ENCODE peak calls at places on chromosomes 2 and 18, in seven cellular contexts. Q, Y, E, J, Z, R and M are unnamed samples.

GRCh38 chr2:185695711-185696110 is 42.9 kb upstream of the FSIP2 start:
- DNase-seq in Q (no peak), Y (no peak), E (no peak), J (no peak), Z (no peak), R (no peak), M (no peak)

GRCh38 chr2:99507964-99508818 is 18.4 kb upstream of the REV1 start:
- DNase-seq in Q (no peak), Y (no peak), E (no peak), J (no peak), Z (no peak), R (no peak), M (no peak)

GRCh38 chr2:128284841-128285240 is 33.8 kb downstream of the HS6ST1 start:
- DNase-seq in Q (no peak), Y (no peak), E (no peak), J (no peak), Z (no peak), R (no peak), M (no peak)

GRCh38 chr2:71001592-71002570 is 7.2 kb upstream of the TEX261 start:
- DNase-seq in Q (peak), Y (no peak), E (peak), J (no peak), Z (no peak), R (no peak), M (no peak)

GRCh38 chr2:29196792-29197788 is 81.9 kb downstream of the CLIP4 start:
- DNase-seq in Q (peak), Y (peak), E (peak), J (peak), Z (peak), R (peak), M (no peak)

GRCh38 chr2:132923787-132924186 is 253.8 kb upstream of the LYPD1 start:
- DNase-seq in Q (no peak), Y (no peak), E (no peak), J (no peak), Z (no peak), R (no peak), M (no peak)

GRCh38 chr2:119730598-119731278 is 29.0 kb upstream of the PTPN4 start:
- DNase-seq in Q (peak), Y (no peak), E (no peak), J (no peak), Z (no peak), R (no peak), M (no peak)

GRCh38 chr18:34322365-34323289 is 97.9 kb upstream of the NOL4 start:
- DNase-seq in Q (peak), Y (peak), E (no peak), J (no peak), Z (no peak), R (peak), M (no peak)

GRCh38 chr2:72581560-72582181 is 244.2 kb downstream of the EXOC6B start:
- DNase-seq in Q (no peak), Y (peak), E (no peak), J (no peak), Z (no peak), R (peak), M (no peak)

GRCh38 chr18:57881818-57882413 is 78.8 kb upstream of the ATP8B1 start:
- DNase-seq in Q (peak), Y (peak), E (peak), J (peak), Z (peak), R (peak), M (peak)

GRCh38 chr2:221671515-221671914 is 99.4 kb upstream of the EPHA4 start:
- DNase-seq in Q (no peak), Y (no peak), E (no peak), J (no peak), Z (no peak), R (no peak), M (no peak)

GRCh38 chr18:51621103-51621969 is 423.9 kb upstream of the MEX3C start:
- DNase-seq in Q (peak), Y (peak), E (peak), J (no peak), Z (peak), R (peak), M (no peak)

GRCh38 chr18:46754188-46754587 is 2.7 kb downstream of the ST8SIA5 start:
- DNase-seq in Q (no peak), Y (no peak), E (no peak), J (no peak), Z (no peak), R (no peak), M (no peak)

GRCh38 chr2:88451647-88452150 is 794 bp downstream of the FOXI3 start:
- DNase-seq in Q (no peak), Y (no peak), E (no peak), J (no peak), Z (no peak), R (no peak), M (no peak)

GRCh38 chr2:100269889-100270288 is 52.4 kb downstream of the LONRF2 start:
- DNase-seq in Q (no peak), Y (no peak), E (no peak), J (no peak), Z (no peak), R (no peak), M (no peak)

GRCh38 chr2:128316777-128317185 is 1.9 kb downstream of the HS6ST1 start:
- DNase-seq in Q (no peak), Y (no peak), E (peak), J (no peak), Z (no peak), R (no peak), M (no peak)

GRCh38 chr2:152200101-152200500 is 24.5 kb upstream of the STAM2 start:
- DNase-seq in Q (no peak), Y (no peak), E (no peak), J (no peak), Z (no peak), R (no peak), M (no peak)

GRCh38 chr2:47996808-47997207 is 90.5 kb upstream of the FBXO11 start:
- DNase-seq in Q (no peak), Y (no peak), E (no peak), J (no peak), Z (no peak), R (no peak), M (no peak)

GRCh38 chr18:37532917-37533316 is 32.7 kb downstream of the CELF4 start:
- DNase-seq in Q (no peak), Y (no peak), E (no peak), J (no peak), Z (no peak), R (no peak), M (no peak)

GRCh38 chr18:36849288-36850011 is 20.5 kb downstream of the KIAA1328 start:
- DNase-seq in Q (no peak), Y (no peak), E (no peak), J (no peak), Z (no peak), R (no peak), M (no peak)

GRCh38 chr2:5803547-5803946 is 111.4 kb downstream of the SOX11 start:
- DNase-seq in Q (peak), Y (no peak), E (no peak), J (no peak), Z (no peak), R (no peak), M (peak)

GRCh38 chr18:13112982-13113381 is 105.6 kb upstream of the LDLRAD4 start:
- DNase-seq in Q (peak), Y (peak), E (no peak), J (no peak), Z (no peak), R (peak), M (peak)

GRCh38 chr2:55163258-55163657 is 68.8 kb downstream of the CLHC1 start:
- DNase-seq in Q (no peak), Y (no peak), E (no peak), J (no peak), Z (no peak), R (no peak), M (no peak)

GRCh38 chr2:42905341-42906114 is 113.1 kb upstream of the HAAO start:
- DNase-seq in Q (no peak), Y (peak), E (no peak), J (no peak), Z (no peak), R (no peak), M (no peak)

GRCh38 chr2:60312618-60313017 is 240.8 kb downstream of the BCL11A start:
- DNase-seq in Q (no peak), Y (no peak), E (no peak), J (no peak), Z (no peak), R (no peak), M (no peak)

GRCh38 chr18:2846638-2847340 is at the start of gene EMILIN2:
- DNase-seq in Q (peak), Y (no peak), E (peak), J (no peak), Z (peak), R (no peak), M (no peak)

GRCh38 chr18:22182884-22183610 is 13.7 kb downstream of the GATA6 start:
- DNase-seq in Q (no peak), Y (no peak), E (no peak), J (no peak), Z (no peak), R (no peak), M (no peak)

GRCh38 chr2:17857016-17857415 is 21.5 kb upstream of the KCNS3 start:
- DNase-seq in Q (peak), Y (no peak), E (no peak), J (no peak), Z (no peak), R (no peak), M (no peak)

GRCh38 chr2:118014492-118014824 is 588 bp upstream of the CCDC93 start:
- DNase-seq in Q (no peak), Y (peak), E (no peak), J (no peak), Z (no peak), R (no peak), M (no peak)

GRCh38 chr2:4219121-4219520 is 515.7 kb downstream of the DCDC2C start:
- DNase-seq in Q (no peak), Y (no peak), E (no peak), J (no peak), Z (no peak), R (no peak), M (no peak)

GRCh38 chr2:152025678-152026287 is 73.1 kb downstream of the CACNB4 start:
- DNase-seq in Q (peak), Y (peak), E (peak), J (peak), Z (peak), R (no peak), M (no peak)

GRCh38 chr2:37321029-37321682 is 3.5 kb downstream of the PRKD3 start:
- DNase-seq in Q (no peak), Y (no peak), E (no peak), J (no peak), Z (no peak), R (no peak), M (no peak)